ENCODE peak calls at places on chromosome 21, in ten cellular contexts. R is PC-3, Y is osteoblast, M is prostate gland, D is uterus, X is spleen, E is A549, S is fibroblast of lung, U is breast epithelium, L is mammary epithelial cell. P is an unnamed sample.

GRCh38 chr21:36504067-36505058 is 24.4 kb upstream of the CLDN14 start:
- DNase-seq in U (no peak), D (peak; percentile 21), E (peak; percentile 5), Y (no peak), S (peak; percentile 36), M (peak; percentile 44), X (no peak), R (peak; percentile 78), L (peak; percentile 11), P (peak; percentile 18)

GRCh38 chr21:18801468-18801867 is 397.9 kb upstream of the TMPRSS15 start:
- DNase-seq in U (no peak), X (no peak), D (no peak), R (peak; percentile 71), L (no peak), S (peak; percentile 13), M (no peak), Y (no peak), E (no peak), P (no peak)

GRCh38 chr21:29627905-29628304 is 311.9 kb downstream of the GRIK1 start:
- DNase-seq in U (no peak), L (no peak), S (no peak), X (no peak), M (no peak), E (no peak), R (no peak), D (no peak), Y (no peak), P (no peak)

GRCh38 chr21:21147374-21147745 is 149.2 kb downstream of the NCAM2 start:
- DNase-seq in Y (no peak), S (no peak), R (no peak), X (no peak), L (no peak), E (no peak), D (no peak), U (no peak), M (no peak), P (no peak)

GRCh38 chr21:20639026-20639425 is 359.2 kb upstream of the NCAM2 start:
- DNase-seq in R (peak; percentile 45), S (no peak), U (no peak), X (no peak), L (no peak), E (no peak), D (no peak), Y (no peak), M (no peak), P (no peak)

GRCh38 chr21:36545776-36546511 is 66.0 kb upstream of the CLDN14 start:
- DNase-seq in S (peak; percentile 63), M (no peak), Y (no peak), X (no peak), E (no peak), L (no peak), D (no peak), R (no peak), U (no peak), P (no peak)

GRCh38 chr21:42661688-42662429 is 8.4 kb downstream of the PDE9A start:
- DNase-seq in L (no peak), S (no peak), Y (no peak), R (no peak), D (no peak), U (no peak), M (no peak), X (no peak), E (no peak), P (no peak)

GRCh38 chr21:36551731-36552457 is 72.0 kb upstream of the CLDN14 start:
- DNase-seq in D (no peak), L (no peak), Y (peak; percentile 90), U (no peak), R (no peak), S (peak; percentile 88), M (no peak), E (no peak), X (no peak), P (no peak)

GRCh38 chr21:26587621-26588260 is 14.7 kb upstream of the CYYR1 start:
- DNase-seq in Y (peak; percentile 38), D (peak; percentile 26), R (peak; percentile 91), X (no peak), L (peak; percentile 5), U (no peak), S (peak; percentile 70), E (peak; percentile 31), M (no peak), P (no peak)

GRCh38 chr21:44375281-44375651 is 21.8 kb downstream of the TRPM2 start:
- DNase-seq in M (no peak), X (peak; percentile 88), S (no peak), U (no peak), L (no peak), R (no peak), E (no peak), D (no peak), Y (peak; percentile 62), P (no peak)

GRCh38 chr21:35925497-35925896 is 134.8 kb downstream of the SETD4 start:
- DNase-seq in Y (no peak), L (peak; percentile 58), M (peak; percentile 20), X (no peak), U (peak; percentile 30), S (peak; percentile 82), D (peak; percentile 42), R (peak; percentile 34), E (no peak), P (no peak)

GRCh38 chr21:16046625-16047340 is 317.0 kb downstream of the USP25 start:
- DNase-seq in U (no peak), M (no peak), S (peak; percentile 54), E (peak; percentile 1), X (no peak), R (peak; percentile 91), Y (peak; percentile 72), D (no peak), L (peak; percentile 16), P (no peak)

GRCh38 chr21:27371688-27372331 is 404.9 kb upstream of the ADAMTS5 start:
- DNase-seq in R (no peak), S (peak; percentile 55), L (no peak), D (no peak), M (no peak), X (no peak), Y (no peak), U (no peak), E (no peak), P (no peak)

GRCh38 chr21:38159355-38159754 is 97.4 kb upstream of the KCNJ15 start:
- DNase-seq in L (peak; percentile 52), U (peak; percentile 23), X (no peak), M (peak; percentile 57), D (peak; percentile 34), E (no peak), Y (peak; percentile 82), R (peak; percentile 77), S (peak; percentile 83), P (peak; percentile 61)

GRCh38 chr21:36188081-36188681 is 31.6 kb downstream of the DOP1B start:
- DNase-seq in D (no peak), X (peak; percentile 40), E (no peak), Y (no peak), R (peak; percentile 85), L (no peak), U (peak; percentile 24), M (peak; percentile 69), S (no peak), P (no peak)

GRCh38 chr21:37908691-37909090 is 7.6 kb downstream of the KCNJ6 start:
- DNase-seq in M (no peak), R (no peak), E (no peak), L (no peak), X (no peak), S (no peak), Y (no peak), U (no peak), D (no peak), P (no peak)

GRCh38 chr21:24456358-24456757 is 1150.9 kb downstream of the MRPL39 start:
- DNase-seq in E (no peak), S (peak; percentile 1), L (no peak), X (peak; percentile 62), U (no peak), Y (no peak), D (no peak), R (no peak), M (no peak), P (no peak)

GRCh38 chr21:36860736-36861594 is 105.5 kb downstream of the HLCS start:
- DNase-seq in S (peak; percentile 91), E (no peak), X (no peak), R (peak; percentile 95), D (no peak), U (no peak), L (peak; percentile 52), M (no peak), Y (peak; percentile 79), P (no peak)

GRCh38 chr21:14078746-14079375 is 131.9 kb downstream of the LIPI start:
- DNase-seq in M (no peak), R (no peak), E (no peak), L (no peak), Y (no peak), D (no peak), S (no peak), U (no peak), X (no peak), P (no peak)
- H3K4me3 ChIP-seq in M (no peak overlapping the region), R (no peak overlapping the region), E (no peak overlapping the region), L (no peak overlapping the region), Y (no peak overlapping the region), D (no peak overlapping the region), S (no peak overlapping the region), U (no peak overlapping the region), X (no peak overlapping the region), P (no peak overlapping the region)

GRCh38 chr21:45433301-45433700 is 28.3 kb downstream of the COL18A1 start:
- DNase-seq in X (no peak), U (no peak), L (no peak), M (no peak), E (no peak), S (no peak), D (no peak), R (no peak), Y (peak; percentile 90), P (no peak)
- H3K27ac ChIP-seq in X (peak overlapping the region; percentile 28), U (peak overlapping the region; percentile 26), L (no peak overlapping the region), M (peak overlapping the region; percentile 61), E (peak overlapping the region; percentile 26), S (no peak overlapping the region), D (peak overlapping the region; percentile 33), R (no peak overlapping the region), Y (peak overlapping the region; percentile 53), P (no peak overlapping the region)

GRCh38 chr21:41315726-41316125 is 875 bp upstream of the FAM3B start:
- DNase-seq in E (no peak), L (no peak), S (no peak), X (no peak), U (no peak), R (no peak), D (no peak), Y (peak; percentile 69), M (no peak), P (no peak)
- H3K4me3 ChIP-seq in E (no peak overlapping the region), L (no peak overlapping the region), S (no peak overlapping the region), X (peak overlapping the region; percentile 62), U (no peak overlapping the region), R (no peak overlapping the region), D (no peak overlapping the region), Y (no peak overlapping the region), M (no peak overlapping the region), P (no peak overlapping the region)

DNA sequence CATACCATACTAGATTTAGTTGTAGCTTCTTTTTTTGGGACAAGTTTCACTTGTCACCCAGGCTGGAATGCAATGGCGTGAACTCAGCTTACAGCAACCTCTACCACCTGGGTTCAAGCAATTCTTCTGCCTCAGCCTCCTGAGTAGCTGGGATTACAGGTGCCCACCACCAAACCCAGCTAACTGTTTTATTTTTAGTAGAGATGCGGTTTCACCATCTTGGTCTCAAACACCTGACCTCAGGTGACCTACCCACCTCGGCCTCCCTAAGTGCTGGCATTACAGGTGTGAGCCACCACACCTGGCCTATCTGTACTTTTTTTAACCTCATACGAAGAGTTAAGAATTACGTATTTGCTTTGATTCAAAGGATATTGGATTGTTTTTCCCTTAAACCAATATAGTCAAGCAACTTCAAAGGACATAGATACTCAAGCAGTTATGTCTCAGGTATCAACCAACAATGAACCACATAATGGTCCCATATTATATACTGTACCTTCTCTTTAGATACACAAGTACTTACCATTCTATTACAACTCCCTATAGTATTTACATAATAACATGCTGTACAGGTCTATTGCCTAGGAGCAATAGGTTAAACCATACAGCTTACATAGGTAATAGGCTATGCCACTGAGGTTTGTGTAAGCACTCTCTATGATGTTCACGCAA is 7.5 kb downstream of the HMGN1 start:
- DNase-seq in E (no peak), D (no peak), R (no peak), X (no peak), Y (no peak), L (no peak), S (no peak), M (no peak), U (no peak), P (no peak)
- H3K27ac ChIP-seq in E (no peak overlapping the region), D (no peak overlapping the region), R (no peak overlapping the region), X (no peak overlapping the region), Y (no peak overlapping the region), L (no peak overlapping the region), S (no peak overlapping the region), M (no peak overlapping the region), U (no peak overlapping the region), P (no peak overlapping the region)